ENCODE peak calls at places on chromosome 1, in six cellular contexts. One of them, this sample, is unnamed.

GRCh38 chr1:62237361-62237760 is 42.7 kb downstream of the L1TD1 start:
- DNase-seq in fibroblast of villous mesenchyme: no peak
- DNase-seq in kidney: no peak
- DNase-seq in lower lobe of right lung: no peak
- DNase-seq in sigmoid colon: no peak
- DNase-seq in astrocyte of the spinal cord: no peak
- DNase-seq in this sample: no peak

GRCh38 chr1:231446138-231446537 is 24.1 kb upstream of the EGLN1 start:
- DNase-seq in lower lobe of right lung: no peak
- DNase-seq in astrocyte of the spinal cord: no peak
- DNase-seq in fibroblast of villous mesenchyme: peak
- DNase-seq in kidney: no peak
- DNase-seq in sigmoid colon: no peak
- DNase-seq in this sample: no peak

GRCh38 chr1:65119951-65120350 is 28.1 kb upstream of the AK4 start:
- DNase-seq in astrocyte of the spinal cord: no peak
- DNase-seq in kidney: no peak
- DNase-seq in sigmoid colon: no peak
- DNase-seq in lower lobe of right lung: no peak
- DNase-seq in fibroblast of villous mesenchyme: no peak
- DNase-seq in this sample: no peak

GRCh38 chr1:109466100-109466439 is 276 bp upstream of the SYPL2 start:
- DNase-seq in kidney: no peak
- DNase-seq in fibroblast of villous mesenchyme: peak
- DNase-seq in sigmoid colon: no peak
- DNase-seq in lower lobe of right lung: no peak
- DNase-seq in astrocyte of the spinal cord: no peak
- DNase-seq in this sample: no peak

GRCh38 chr1:247500725-247501348 is 35.4 kb downstream of the OR2C3 start:
- DNase-seq in kidney: no peak
- DNase-seq in sigmoid colon: no peak
- DNase-seq in fibroblast of villous mesenchyme: no peak
- DNase-seq in lower lobe of right lung: no peak
- DNase-seq in astrocyte of the spinal cord: no peak
- DNase-seq in this sample: no peak

GRCh38 chr1:40133839-40134238 is 27.3 kb upstream of the RLF start:
- DNase-seq in lower lobe of right lung: no peak
- DNase-seq in fibroblast of villous mesenchyme: no peak
- DNase-seq in sigmoid colon: no peak
- DNase-seq in astrocyte of the spinal cord: no peak
- DNase-seq in kidney: no peak
- DNase-seq in this sample: no peak

GRCh38 chr1:211532086-211532439 is 40.1 kb upstream of the RD3 start:
- DNase-seq in fibroblast of villous mesenchyme: no peak
- DNase-seq in astrocyte of the spinal cord: no peak
- DNase-seq in lower lobe of right lung: no peak
- DNase-seq in kidney: no peak
- DNase-seq in sigmoid colon: no peak
- DNase-seq in this sample: no peak

GRCh38 chr1:22380024-22380785 is 71.4 kb upstream of the ZBTB40 start:
- DNase-seq in fibroblast of villous mesenchyme: no peak
- DNase-seq in kidney: no peak
- DNase-seq in sigmoid colon: no peak
- DNase-seq in lower lobe of right lung: no peak
- DNase-seq in astrocyte of the spinal cord: peak
- DNase-seq in this sample: no peak

GRCh38 chr1:64163972-64164371 is 39.5 kb upstream of the UBE2U start:
- DNase-seq in kidney: no peak
- DNase-seq in sigmoid colon: no peak
- DNase-seq in fibroblast of villous mesenchyme: peak
- DNase-seq in lower lobe of right lung: no peak
- DNase-seq in astrocyte of the spinal cord: peak
- DNase-seq in this sample: peak

GRCh38 chr1:75074719-75075395 is 59.3 kb upstream of the LHX8 start:
- DNase-seq in kidney: no peak
- DNase-seq in fibroblast of villous mesenchyme: no peak
- DNase-seq in astrocyte of the spinal cord: no peak
- DNase-seq in sigmoid colon: no peak
- DNase-seq in lower lobe of right lung: no peak
- DNase-seq in this sample: no peak

GRCh38 chr1:30743584-30744059 is 14.0 kb downstream of the LAPTM5 start:
- DNase-seq in sigmoid colon: no peak
- DNase-seq in fibroblast of villous mesenchyme: no peak
- DNase-seq in lower lobe of right lung: no peak
- DNase-seq in astrocyte of the spinal cord: no peak
- DNase-seq in kidney: peak
- DNase-seq in this sample: no peak

GRCh38 chr1:71081697-71082080 is 854 bp upstream of the ZRANB2 start:
- DNase-seq in kidney: peak
- DNase-seq in lower lobe of right lung: peak
- DNase-seq in sigmoid colon: no peak
- DNase-seq in astrocyte of the spinal cord: no peak
- DNase-seq in fibroblast of villous mesenchyme: peak
- DNase-seq in this sample: no peak

GRCh38 chr1:33133478-33134105 is 48.3 kb downstream of the TRIM62 start:
- DNase-seq in astrocyte of the spinal cord: no peak
- DNase-seq in fibroblast of villous mesenchyme: no peak
- DNase-seq in lower lobe of right lung: no peak
- DNase-seq in kidney: no peak
- DNase-seq in sigmoid colon: no peak
- DNase-seq in this sample: no peak

GRCh38 chr1:237492359-237492758 is 398.4 kb downstream of the ZP4 start:
- DNase-seq in astrocyte of the spinal cord: no peak
- DNase-seq in sigmoid colon: no peak
- DNase-seq in kidney: no peak
- DNase-seq in lower lobe of right lung: no peak
- DNase-seq in fibroblast of villous mesenchyme: no peak
- DNase-seq in this sample: no peak

GRCh38 chr1:29236743-29236992 is 346 bp downstream of the PTPRU start:
- DNase-seq in sigmoid colon: no peak
- DNase-seq in lower lobe of right lung: peak
- DNase-seq in astrocyte of the spinal cord: peak
- DNase-seq in kidney: no peak
- DNase-seq in fibroblast of villous mesenchyme: peak
- DNase-seq in this sample: no peak

GRCh38 chr1:8858112-8858668 is 20.3 kb downstream of the ENO1 start:
- DNase-seq in astrocyte of the spinal cord: peak
- DNase-seq in fibroblast of villous mesenchyme: peak
- DNase-seq in lower lobe of right lung: no peak
- DNase-seq in kidney: no peak
- DNase-seq in sigmoid colon: no peak
- DNase-seq in this sample: peak

GRCh38 chr1:196309386-196309785 is 298.9 kb downstream of the KCNT2 start:
- DNase-seq in astrocyte of the spinal cord: peak
- DNase-seq in fibroblast of villous mesenchyme: peak
- DNase-seq in sigmoid colon: no peak
- DNase-seq in kidney: no peak
- DNase-seq in lower lobe of right lung: no peak
- DNase-seq in this sample: peak

GRCh38 chr1:11649237-11649623 is 5.0 kb downstream of the FBXO2 start:
- DNase-seq in fibroblast of villous mesenchyme: no peak
- DNase-seq in lower lobe of right lung: no peak
- DNase-seq in astrocyte of the spinal cord: no peak
- DNase-seq in sigmoid colon: no peak
- DNase-seq in kidney: no peak
- DNase-seq in this sample: no peak

GRCh38 chr1:19033516-19033840 is 77.0 kb upstream of the IFFO2 start:
- DNase-seq in kidney: no peak
- DNase-seq in sigmoid colon: no peak
- DNase-seq in lower lobe of right lung: no peak
- DNase-seq in astrocyte of the spinal cord: no peak
- DNase-seq in fibroblast of villous mesenchyme: no peak
- DNase-seq in this sample: no peak

GRCh38 chr1:234975122-234975940 is 153.3 kb downstream of the TOMM20 start:
- DNase-seq in astrocyte of the spinal cord: peak
- DNase-seq in lower lobe of right lung: no peak
- DNase-seq in fibroblast of villous mesenchyme: peak
- DNase-seq in sigmoid colon: peak
- DNase-seq in kidney: no peak
- DNase-seq in this sample: peak

GRCh38 chr1:23544444-23545389 is 13.7 kb upstream of the E2F2 start:
- DNase-seq in astrocyte of the spinal cord: peak
- DNase-seq in fibroblast of villous mesenchyme: peak
- DNase-seq in lower lobe of right lung: peak
- DNase-seq in kidney: peak
- DNase-seq in sigmoid colon: peak
- DNase-seq in this sample: peak

GRCh38 chr1:201538618-201539551 is at the start of gene NAV1:
- DNase-seq in sigmoid colon: peak
- DNase-seq in fibroblast of villous mesenchyme: peak
- DNase-seq in astrocyte of the spinal cord: peak
- DNase-seq in lower lobe of right lung: peak
- DNase-seq in kidney: peak
- DNase-seq in this sample: no peak

GRCh38 chr1:90704817-90705216 is 12.3 kb downstream of the BARHL2 start:
- DNase-seq in lower lobe of right lung: no peak
- DNase-seq in sigmoid colon: no peak
- DNase-seq in fibroblast of villous mesenchyme: no peak
- DNase-seq in kidney: no peak
- DNase-seq in astrocyte of the spinal cord: no peak
- DNase-seq in this sample: no peak

GRCh38 chr1:90707363-90707710 is 9.8 kb downstream of the BARHL2 start:
- DNase-seq in kidney: peak
- DNase-seq in astrocyte of the spinal cord: peak
- DNase-seq in sigmoid colon: no peak
- DNase-seq in fibroblast of villous mesenchyme: peak
- DNase-seq in lower lobe of right lung: peak
- DNase-seq in this sample: peak

GRCh38 chr1:90705910-90706309 is 11.2 kb downstream of the BARHL2 start:
- DNase-seq in fibroblast of villous mesenchyme: no peak
- DNase-seq in lower lobe of right lung: no peak
- DNase-seq in sigmoid colon: no peak
- DNase-seq in astrocyte of the spinal cord: no peak
- DNase-seq in kidney: no peak
- DNase-seq in this sample: no peak

GRCh38 chr1:90708236-90708786 is 8.8 kb downstream of the BARHL2 start:
- DNase-seq in sigmoid colon: no peak
- DNase-seq in fibroblast of villous mesenchyme: no peak
- DNase-seq in astrocyte of the spinal cord: no peak
- DNase-seq in lower lobe of right lung: no peak
- DNase-seq in kidney: no peak
- DNase-seq in this sample: no peak

GRCh38 chr1:90706437-90707362 is 10.4 kb downstream of the BARHL2 start:
- DNase-seq in sigmoid colon: no peak
- DNase-seq in astrocyte of the spinal cord: no peak
- DNase-seq in kidney: peak
- DNase-seq in fibroblast of villous mesenchyme: no peak
- DNase-seq in lower lobe of right lung: no peak
- DNase-seq in this sample: no peak
- H3K4me3 ChIP-seq in sigmoid colon: no peak
- H3K4me3 ChIP-seq in astrocyte of the spinal cord: no peak
- H3K4me3 ChIP-seq in kidney: peak
- H3K4me3 ChIP-seq in fibroblast of villous mesenchyme: no peak
- H3K4me3 ChIP-seq in lower lobe of right lung: peak
- H3K4me3 ChIP-seq in this sample: no peak

GRCh38 chr1:206050655-206051235 is 2.2 kb upstream of the RHEX start:
- DNase-seq in sigmoid colon: no peak
- DNase-seq in fibroblast of villous mesenchyme: no peak
- DNase-seq in kidney: peak
- DNase-seq in astrocyte of the spinal cord: no peak
- DNase-seq in lower lobe of right lung: no peak
- DNase-seq in this sample: peak
- TF ChIP-seq CTCF in sigmoid colon: no peak
- TF ChIP-seq CTCF in fibroblast of villous mesenchyme: no peak
- TF ChIP-seq CTCF in kidney: no peak
- TF ChIP-seq CTCF in astrocyte of the spinal cord: no peak
- TF ChIP-seq CTCF in lower lobe of right lung: no peak
- TF ChIP-seq CTCF in this sample: no peak

GRCh38 chr1:185439727-185440415 is 122.8 kb upstream of the IVNS1ABP start:
- DNase-seq in astrocyte of the spinal cord: peak
- DNase-seq in sigmoid colon: no peak
- DNase-seq in kidney: no peak
- DNase-seq in lower lobe of right lung: no peak
- DNase-seq in fibroblast of villous mesenchyme: peak
- DNase-seq in this sample: peak
- H3K4me3 ChIP-seq in astrocyte of the spinal cord: no peak
- H3K4me3 ChIP-seq in sigmoid colon: no peak
- H3K4me3 ChIP-seq in kidney: no peak
- H3K4me3 ChIP-seq in lower lobe of right lung: no peak
- H3K4me3 ChIP-seq in fibroblast of villous mesenchyme: no peak
- H3K4me3 ChIP-seq in this sample: no peak

DNA sequence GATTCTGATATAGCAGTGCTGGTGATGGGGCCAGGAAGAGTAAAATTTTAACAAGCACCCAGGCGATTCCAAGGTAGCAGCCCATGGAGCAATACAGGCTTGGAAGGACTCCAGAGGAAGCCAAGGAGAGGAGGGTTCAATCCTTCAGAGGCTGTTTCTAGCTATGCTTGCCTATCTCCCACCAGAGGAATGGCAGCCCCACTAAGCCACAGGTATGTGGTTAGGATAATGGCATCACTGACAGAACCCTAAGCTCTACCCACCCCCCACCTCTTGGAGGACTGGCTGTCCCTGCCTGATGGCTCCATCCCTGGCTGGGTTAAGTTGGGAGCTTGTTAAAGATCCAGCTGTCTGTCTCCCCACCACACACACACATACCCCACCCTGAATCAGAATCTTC is 19.3 kb upstream of the PTAFR start:
- DNase-seq in kidney: no peak
- DNase-seq in sigmoid colon: no peak
- DNase-seq in astrocyte of the spinal cord: no peak
- DNase-seq in lower lobe of right lung: no peak
- DNase-seq in fibroblast of villous mesenchyme: no peak
- DNase-seq in this sample: no peak
- TF ChIP-seq CTCF in kidney: no peak
- TF ChIP-seq CTCF in sigmoid colon: no peak
- TF ChIP-seq CTCF in astrocyte of the spinal cord: no peak
- TF ChIP-seq CTCF in lower lobe of right lung: no peak
- TF ChIP-seq CTCF in fibroblast of villous mesenchyme: no peak
- TF ChIP-seq CTCF in this sample: no peak

DNA sequence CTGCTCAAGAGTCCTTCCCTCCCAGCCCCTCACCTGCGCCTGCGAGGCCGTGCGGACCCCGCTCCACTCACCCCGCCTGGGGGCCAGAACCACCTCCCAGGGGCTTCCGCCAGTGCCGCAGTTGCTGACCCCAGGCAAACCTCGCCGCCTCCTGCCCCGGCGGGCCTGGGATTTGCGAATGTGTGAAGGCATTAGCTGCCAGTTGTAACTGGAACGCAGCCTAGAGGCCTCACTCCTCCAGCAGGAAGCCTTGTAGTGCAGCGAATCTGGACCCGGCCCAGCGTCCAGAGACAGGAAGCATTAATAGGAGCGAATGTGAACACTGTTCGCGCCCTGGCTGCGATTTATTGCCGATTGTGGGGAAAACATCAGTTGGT is 140.9 kb upstream of the ARHGEF16 start:
- DNase-seq in astrocyte of the spinal cord: peak
- DNase-seq in kidney: peak
- DNase-seq in fibroblast of villous mesenchyme: peak
- DNase-seq in sigmoid colon: peak
- DNase-seq in lower lobe of right lung: peak
- DNase-seq in this sample: peak
- H3K4me3 ChIP-seq in astrocyte of the spinal cord: no peak
- H3K4me3 ChIP-seq in kidney: no peak
- H3K4me3 ChIP-seq in fibroblast of villous mesenchyme: no peak
- H3K4me3 ChIP-seq in sigmoid colon: no peak
- H3K4me3 ChIP-seq in lower lobe of right lung: no peak
- H3K4me3 ChIP-seq in this sample: no peak

DNA sequence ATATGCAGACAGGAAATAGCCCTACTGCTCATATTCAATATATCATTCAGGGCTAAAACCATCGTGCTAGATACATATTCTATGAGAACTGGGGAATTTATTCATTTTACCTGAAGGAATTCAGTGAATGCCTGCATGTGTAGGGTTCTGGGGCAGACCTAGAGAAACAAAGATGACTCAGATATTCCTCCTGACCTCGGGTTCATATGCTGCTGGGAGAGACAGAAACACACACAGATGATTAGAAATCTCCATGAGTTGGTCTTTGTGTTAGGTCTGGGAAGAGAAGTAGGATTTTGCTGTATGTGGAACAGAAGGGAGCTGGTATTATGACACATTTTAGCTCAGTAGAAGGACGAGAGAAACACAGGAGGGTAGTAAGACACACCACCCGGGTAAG is 176.5 kb upstream of the ST6GALNAC5 start:
- DNase-seq in lower lobe of right lung: no peak
- DNase-seq in fibroblast of villous mesenchyme: peak
- DNase-seq in kidney: no peak
- DNase-seq in sigmoid colon: no peak
- DNase-seq in astrocyte of the spinal cord: peak
- DNase-seq in this sample: peak
- TF ChIP-seq CTCF in lower lobe of right lung: no peak
- TF ChIP-seq CTCF in fibroblast of villous mesenchyme: no peak
- TF ChIP-seq CTCF in kidney: no peak
- TF ChIP-seq CTCF in sigmoid colon: no peak
- TF ChIP-seq CTCF in astrocyte of the spinal cord: no peak
- TF ChIP-seq CTCF in this sample: no peak

This sample was measured in choroid plexus epithelial cell.